ENCODE peak calls at places on chromosomes 4 and X, in nine cellular contexts. M is HFF-Myc; R is IMR-90; Z is fibroblast of pulmonary artery; T is ureter; J is anterior cingulate cortex; E is occipital lobe; A is stimulated activated CD4-positive, alpha-beta T cell treated with anti-CD3 and anti-CD28 coated beads, Interleukin-4, amount 100 ng/mL, for 48 hours; K is lower leg skin. N is an unnamed sample.

GRCh38 chr4:5858020-5858769 is 34.7 kb downstream of the CRMP1 start:
- DNase-seq in A (no peak), K (no peak), Z (no peak), M (no peak), E (no peak), J (no peak), R (no peak), T (no peak), N (peak)

GRCh38 chr4:3516061-3516835 is 16.0 kb downstream of the LRPAP1 start:
- DNase-seq in E (no peak), K (no peak), T (no peak), Z (no peak), M (no peak), R (no peak), J (no peak), A (no peak), N (no peak)

GRCh38 chr4:139764192-139764591 is 98.6 kb downstream of the MGST2 start:
- DNase-seq in T (no peak), E (no peak), A (no peak), R (no peak), Z (no peak), K (no peak), M (no peak), J (no peak), N (peak)

GRCh38 chr4:78510681-78511080 is 40.9 kb upstream of the ANXA3 start:
- DNase-seq in K (no peak), E (no peak), Z (no peak), R (no peak), M (no peak), J (no peak), A (no peak), T (no peak), N (no peak)

GRCh38 chr4:154491731-154492249 is at the start of gene DCHS2:
- DNase-seq in A (peak), T (no peak), K (no peak), Z (no peak), M (no peak), R (no peak), E (no peak), J (no peak), N (peak)

GRCh38 chr4:57162499-57163019 is 52.4 kb upstream of the IGFBP7 start:
- DNase-seq in Z (no peak), J (no peak), M (no peak), K (no peak), A (no peak), R (no peak), E (no peak), T (no peak), N (no peak)

GRCh38 chr4:14023901-14024300 is 396.4 kb upstream of the BOD1L1 start:
- DNase-seq in E (no peak), M (no peak), T (no peak), K (no peak), J (no peak), A (no peak), R (no peak), Z (no peak), N (no peak)

GRCh38 chr4:72468904-72469502 is 100.0 kb downstream of the ADAMTS3 start:
- DNase-seq in T (no peak), M (no peak), J (no peak), K (no peak), E (no peak), Z (peak), A (no peak), R (peak), N (no peak)

GRCh38 chr4:121998024-121998423 is 46.2 kb upstream of the TRPC3 start:
- DNase-seq in E (no peak), M (no peak), T (no peak), R (no peak), A (no peak), Z (no peak), J (no peak), K (no peak), N (no peak)

GRCh38 chrX:17584248-17584681 is 153.0 kb upstream of the SCML1 start:
- DNase-seq in A (no peak), R (peak), J (no peak), M (no peak), T (no peak), Z (peak), E (no peak), K (no peak), N (no peak)

GRCh38 chr4:32133141-32133540 is 1413.0 kb downstream of the PCDH7 start:
- DNase-seq in T (no peak), M (no peak), J (no peak), K (no peak), R (no peak), E (no peak), A (no peak), Z (peak), N (no peak)

GRCh38 chrX:1178580-1179057 is 33.8 kb downstream of the CRLF2 start:
- DNase-seq in Z (peak), E (no peak), A (no peak), J (no peak), R (no peak), K (no peak), M (no peak), T (no peak), N (peak)

GRCh38 chrX:72254835-72255234 is 16.0 kb upstream of the ERCC6L start:
- DNase-seq in K (no peak), A (no peak), J (no peak), E (no peak), Z (no peak), T (no peak), M (no peak), R (no peak), N (no peak)

GRCh38 chr4:119646347-119647071 is 17.9 kb upstream of the PDE5A start:
- DNase-seq in Z (peak), J (peak), R (peak), T (no peak), E (peak), K (no peak), A (no peak), M (peak), N (no peak)

GRCh38 chr4:83932996-83933395 is 397.1 kb downstream of the GPAT3 start:
- DNase-seq in R (peak), T (no peak), K (no peak), A (no peak), Z (no peak), M (no peak), J (no peak), E (no peak), N (no peak)

GRCh38 chr4:85489273-85489672 is 14.3 kb downstream of the ARHGAP24 start:
- DNase-seq in K (no peak), M (no peak), A (no peak), T (no peak), Z (peak), R (peak), E (no peak), J (no peak), N (peak)

GRCh38 chr4:16866974-16867373 is 31.5 kb downstream of the LDB2 start:
- DNase-seq in M (no peak), R (no peak), A (no peak), E (no peak), K (no peak), T (no peak), J (no peak), Z (no peak), N (no peak)

GRCh38 chr4:173507471-173508385 is 22.3 kb downstream of the HAND2 start:
- DNase-seq in J (no peak), E (no peak), R (no peak), K (peak), M (no peak), T (no peak), Z (no peak), A (no peak), N (peak)

GRCh38 chr4:87974856-87975462 is 555 bp upstream of the SPP1 start:
- DNase-seq in J (no peak), M (no peak), E (no peak), K (no peak), A (no peak), Z (no peak), R (peak), T (no peak), N (peak)

GRCh38 chr4:19381068-19381467 is 870.6 kb upstream of the SLIT2 start:
- DNase-seq in A (no peak), K (no peak), M (peak), J (no peak), T (no peak), Z (peak), R (peak), E (no peak), N (no peak)

N was measured in retina.